ENCODE peak calls at places on chromosomes 12 and 14, in four cellular contexts. X, T, L and A are unnamed samples.

GRCh38 chr14:90554341-90554740 is 157.5 kb downstream of the CALM1 start:
- DNase-seq in X (no peak), T (no peak), L (no peak), A (no peak)

GRCh38 chr12:121289962-121290361 is 6.5 kb downstream of the CAMKK2 start:
- DNase-seq in X (no peak), T (no peak), L (no peak), A (no peak)

GRCh38 chr14:55123101-55123500 is 6.0 kb upstream of the LGALS3 start:
- DNase-seq in X (no peak), T (no peak), L (no peak), A (no peak)

GRCh38 chr12:113260127-113260526 is 38.9 kb downstream of the TPCN1 start:
- DNase-seq in X (no peak), T (no peak), L (no peak), A (no peak)

GRCh38 chr12:230925-231671 is 17.1 kb upstream of the SLC6A12 start:
- DNase-seq in X (no peak), T (no peak), L (no peak), A (no peak)

GRCh38 chr12:113075137-113075683 is 18.7 kb downstream of the DTX1 start:
- DNase-seq in X (no peak), T (peak; percentile 95), L (no peak), A (no peak)

GRCh38 chr12:13472690-13473089 is 276.2 kb downstream of the EMP1 start:
- DNase-seq in X (no peak), T (peak; percentile 65), L (no peak), A (no peak)

GRCh38 chr14:76919811-76920571 is 93.8 kb downstream of the LRRC74A start:
- DNase-seq in X (no peak), T (no peak), L (peak; percentile 20), A (no peak)

GRCh38 chr12:119802472-119802871 is 74.6 kb downstream of the CIT start:
- DNase-seq in X (no peak), T (no peak), L (no peak), A (no peak)

GRCh38 chr14:22432348-22432976 is 156.6 kb downstream of the DAD1 start:
- DNase-seq in X (no peak), T (no peak), L (no peak), A (no peak)

GRCh38 chr12:26471560-26471959 is 276.2 kb downstream of the SSPN start:
- DNase-seq in X (no peak), T (peak; percentile 82), L (no peak), A (no peak)

GRCh38 chr12:26119391-26119981 is 5.4 kb downstream of the BHLHE41 start:
- DNase-seq in X (no peak), T (no peak), L (peak; percentile 24), A (no peak)

GRCh38 chr12:77122236-77122635 is 56.9 kb upstream of the E2F7 start:
- DNase-seq in X (no peak), T (no peak), L (peak; percentile 13), A (no peak)

GRCh38 chr12:93978553-93978952 is 169.8 kb upstream of the PLXNC1 start:
- DNase-seq in X (no peak), T (no peak), L (no peak), A (no peak)

GRCh38 chr14:77914073-77914721 is 114.3 kb downstream of the ADCK1 start:
- DNase-seq in X (peak; percentile 68), T (no peak), L (no peak), A (no peak)

GRCh38 chr12:63916561-63917476 is 72.3 kb downstream of the SRGAP1 start:
- DNase-seq in X (no peak), T (no peak), L (no peak), A (no peak)

GRCh38 chr12:11545438-11546330 is 103.8 kb upstream of the ETV6 start:
- DNase-seq in X (no peak), T (peak; percentile 78), L (no peak), A (no peak)

GRCh38 chr12:123907726-123908476 is 64.7 kb downstream of the CCDC92 start:
- DNase-seq in X (peak; percentile 31), T (no peak), L (no peak), A (no peak)

GRCh38 chr12:122851820-122852219 is 16.6 kb downstream of the HIP1R start:
- DNase-seq in X (no peak), T (no peak), L (no peak), A (no peak)

GRCh38 chr12:48037267-48037915 is 33.1 kb upstream of the COL2A1 start:
- DNase-seq in X (no peak), T (no peak), L (peak; percentile 52), A (peak; percentile 84)

GRCh38 chr14:51873221-51873893 is 12.9 kb downstream of the GNG2 start:
- DNase-seq in X (no peak), T (peak; percentile 94), L (no peak), A (no peak)

GRCh38 chr14:105149146-105149781 is 19.3 kb downstream of the JAG2 start:
- DNase-seq in X (no peak), T (no peak), L (no peak), A (peak; percentile 46)

GRCh38 chr12:97960741-97961608 is 498.4 kb downstream of the RMST start:
- DNase-seq in X (peak; percentile 6), T (peak; percentile 3), L (peak; percentile 14), A (peak; percentile 64)

GRCh38 chr12:116662612-116663144 is 75.2 kb downstream of the SPRING1 start:
- DNase-seq in X (peak; percentile 11), T (no peak), L (peak; percentile 52), A (no peak)

GRCh38 chr14:68191567-68192321 is 372.2 kb downstream of the RAD51B start:
- DNase-seq in X (no peak), T (no peak), L (peak; percentile 92), A (no peak)

GRCh38 chr12:6772729-6773661 is 675 bp downstream of the LAG3 start:
- DNase-seq in X (no peak), T (no peak), L (no peak), A (peak; percentile 71)

GRCh38 chr12:119547016-119547415 is 46.6 kb upstream of the TMEM233 start:
- DNase-seq in X (no peak), T (no peak), L (no peak), A (no peak)

GRCh38 chr14:76551906-76552305 is 176.0 kb downstream of the ESRRB start:
- DNase-seq in X (no peak), T (no peak), L (no peak), A (no peak)

GRCh38 chr12:114713466-114714215 is 29.7 kb upstream of the TBX3 start:
- DNase-seq in X (no peak), T (no peak), L (peak; percentile 48), A (no peak)

GRCh38 chr14:76918751-76919421 is 92.7 kb downstream of the LRRC74A start:
- DNase-seq in X (peak; percentile 80), T (no peak), L (peak; percentile 24), A (no peak)

GRCh38 chr12:67410667-67411067 is 141.5 kb downstream of the CAND1 start:
- DNase-seq in X (no peak), T (no peak), L (no peak), A (no peak)

GRCh38 chr14:30193791-30194407 is 266.3 kb upstream of the PRKD1 start:
- DNase-seq in X (no peak), T (no peak), L (no peak), A (no peak)

GRCh38 chr12:78028426-78028825 is 197.7 kb downstream of the NAV3 start:
- DNase-seq in X (no peak), T (no peak), L (no peak), A (no peak)

GRCh38 chr12:52896190-52897100 is 8.4 kb downstream of the KRT8 start:
- DNase-seq in X (no peak), T (no peak), L (no peak), A (no peak)

GRCh38 chr12:106113446-106114083 is 25.2 kb downstream of the NUAK1 start:
- DNase-seq in X (no peak), T (no peak), L (no peak), A (no peak)

GRCh38 chr12:25496098-25496587 is 56.9 kb downstream of the LMNTD1 start:
- DNase-seq in X (no peak), T (no peak), L (no peak), A (no peak)

GRCh38 chr12:4112734-4113396 is 160.7 kb upstream of the CCND2 start:
- DNase-seq in X (no peak), T (no peak), L (no peak), A (peak; percentile 32)
- TF ChIP-seq KDM1A in X (no peak), T (no peak), L (no peak), A (no peak)

DNA sequence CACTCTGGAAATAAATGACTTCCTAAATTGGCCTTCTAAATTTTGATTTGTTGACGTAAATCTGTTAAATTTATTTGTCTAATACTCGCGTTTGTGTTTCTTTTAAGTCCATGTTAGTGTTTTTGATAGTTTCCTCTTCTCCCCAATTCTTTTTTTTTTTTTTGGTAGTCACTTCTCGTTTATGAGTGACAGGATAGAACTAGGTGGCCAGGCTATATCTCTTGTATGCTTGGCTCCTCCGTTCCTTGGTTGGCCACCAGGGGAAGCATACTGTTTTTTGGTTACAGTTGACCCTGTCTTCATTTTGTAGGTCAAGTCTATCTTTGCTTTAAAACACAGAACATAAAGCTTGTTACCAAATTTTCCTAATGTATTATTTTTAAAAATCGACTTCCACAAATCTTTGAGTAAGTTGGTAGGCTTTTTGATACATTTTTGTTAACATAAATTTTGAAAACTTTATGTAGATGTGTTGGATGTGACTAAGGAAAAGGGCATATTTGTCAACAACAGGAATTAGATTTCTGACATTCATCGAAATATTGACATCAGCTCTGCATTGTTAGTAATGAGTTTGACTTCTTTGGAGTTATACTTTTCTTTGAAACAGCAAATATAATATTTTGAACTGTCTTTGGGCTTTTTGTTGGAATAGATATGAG is 2.2 kb downstream of the RCOR1 start:
- DNase-seq in X (peak; percentile 72), T (peak; percentile 66), L (peak; percentile 70), A (no peak)
- TF ChIP-seq SP1 in X (no peak), T (no peak), L (no peak), A (no peak)

GRCh38 chr12:111488271-111488670 is 82.5 kb downstream of the SH2B3 start:
- DNase-seq in X (no peak), T (no peak), L (no peak), A (no peak)

DNA sequence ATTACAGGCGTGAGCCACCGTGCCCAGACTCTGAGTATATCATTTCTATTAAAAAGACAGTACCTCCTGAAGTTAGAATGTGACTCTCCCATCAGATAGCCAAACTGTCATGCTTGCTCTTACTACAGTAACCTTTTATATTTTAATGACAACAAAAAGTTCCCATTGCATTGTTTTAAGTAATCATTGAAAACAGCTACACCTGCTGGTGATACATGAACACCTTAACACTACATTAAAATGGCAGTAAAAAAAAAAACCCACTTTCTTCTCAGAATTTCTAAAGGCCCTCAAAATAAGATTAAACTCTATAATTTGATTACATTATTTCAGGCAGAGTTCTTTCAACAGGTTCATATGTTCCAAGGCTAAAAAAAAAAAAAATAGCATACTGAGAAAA is 76.7 kb downstream of the SH2B3 start:
- DNase-seq in X (no peak), T (no peak), L (no peak), A (no peak)
- TF ChIP-seq KDM1A in X (no peak), T (no peak), L (no peak), A (no peak)

DNA sequence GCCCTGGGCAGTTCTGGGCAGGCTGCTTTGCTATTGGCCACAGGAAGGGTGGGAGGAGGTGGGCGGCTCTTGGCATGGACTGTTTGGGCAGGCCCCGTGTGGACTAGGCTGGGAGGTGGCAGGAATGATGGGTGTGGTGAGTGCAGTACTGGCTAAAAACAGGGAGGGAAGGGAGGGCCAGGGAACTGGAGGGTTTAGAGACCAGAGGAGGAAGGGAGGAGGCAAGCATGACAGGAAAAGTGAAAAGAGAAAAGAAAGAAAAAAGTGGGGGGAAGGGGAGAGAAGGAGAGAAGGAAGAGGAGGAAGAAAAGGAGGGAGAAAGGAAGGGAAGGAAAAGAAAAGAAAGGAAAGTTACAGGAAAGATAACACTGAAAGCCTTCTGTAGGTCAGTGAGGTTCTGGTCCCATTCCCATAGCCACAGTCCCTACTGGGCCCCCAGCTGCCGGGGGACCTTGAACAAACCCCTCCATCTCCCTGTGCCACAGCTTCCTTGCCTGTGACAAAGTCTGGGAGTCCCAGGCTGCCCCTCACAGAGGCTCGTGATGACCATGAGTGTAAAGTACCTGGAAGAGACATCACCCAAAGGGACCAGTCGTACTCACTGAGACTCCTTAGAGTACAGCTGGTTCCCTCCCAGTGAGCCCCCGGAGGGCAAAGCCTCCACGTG is 1.1 kb upstream of the C14orf132 start:
- DNase-seq in X (no peak), T (no peak), L (no peak), A (no peak)
- TF ChIP-seq SP1 in X (no peak), T (no peak), L (no peak), A (no peak)